ENCODE peak calls at places on chromosomes 5 and 9, in seven cellular contexts. O is glutamatergic neuron; H is body of pancreas; Z is activated effector memory CD4-positive, alpha-beta T cell treated with Interleukin-2 at 50 U/mL for 16 hours; Q is RWPE1; W is fibroblast of mammary gland; V is stimulated activated CD4-positive, alpha-beta T cell treated with anti-CD3 and anti-CD28 coated beads, Interleukin-12 subunit alpha, Interleukin-12 subunit beta, amount 100 ng/mL, for 4 hours. A is an unnamed sample.

GRCh38 chr9:115396071-115396529 is 278.1 kb upstream of the TNC start:
- DNase-seq in O (no peak), H (no peak), Z (no peak), Q (no peak), W (no peak), V (no peak), A (no peak)

GRCh38 chr9:2032234-2032633 is 17.1 kb downstream of the SMARCA2 start:
- DNase-seq in O (no peak), H (no peak), Z (no peak), Q (no peak), W (no peak), V (no peak), A (no peak)

GRCh38 chr5:169290895-169291294 is 10.0 kb downstream of the SLIT3 start:
- DNase-seq in O (no peak), H (no peak), Z (no peak), Q (no peak), W (no peak), V (no peak), A (peak)

GRCh38 chr9:130172858-130173461 is 756 bp downstream of the NCS1 start:
- DNase-seq in O (peak), H (peak), Z (peak), Q (peak), W (no peak), V (peak), A (no peak)

GRCh38 chr9:26133537-26133936 is 455.3 kb upstream of the TUSC1 start:
- DNase-seq in O (no peak), H (no peak), Z (no peak), Q (no peak), W (no peak), V (no peak), A (no peak)

GRCh38 chr5:107263387-107264003 is 407.2 kb downstream of the EFNA5 start:
- DNase-seq in O (no peak), H (no peak), Z (no peak), Q (no peak), W (no peak), V (no peak), A (no peak)

GRCh38 chr5:164255598-164256213 is 750.3 kb downstream of the MAT2B start:
- DNase-seq in O (no peak), H (no peak), Z (no peak), Q (no peak), W (no peak), V (no peak), A (no peak)

GRCh38 chr9:128034821-128035764 is 32.0 kb downstream of the NAIF1 start:
- DNase-seq in O (peak), H (peak), Z (peak), Q (peak), W (peak), V (peak), A (peak)

GRCh38 chr9:134730011-134730760 is 88.6 kb downstream of the COL5A1 start:
- DNase-seq in O (no peak), H (no peak), Z (no peak), Q (no peak), W (peak), V (no peak), A (no peak)

GRCh38 chr9:82991684-82992083 is 71.3 kb downstream of the RASEF start:
- DNase-seq in O (no peak), H (no peak), Z (no peak), Q (no peak), W (peak), V (no peak), A (no peak)

GRCh38 chr9:134375011-134375390 is 48.7 kb downstream of the RXRA start:
- DNase-seq in O (no peak), H (peak), Z (no peak), Q (no peak), W (peak), V (no peak), A (no peak)

GRCh38 chr9:98818764-98819163 is 11.3 kb downstream of the GALNT12 start:
- DNase-seq in O (no peak), H (no peak), Z (no peak), Q (no peak), W (no peak), V (no peak), A (no peak)

GRCh38 chr5:78601622-78602314 is 46.8 kb downstream of the LHFPL2 start:
- DNase-seq in O (no peak), H (no peak), Z (no peak), Q (no peak), W (peak), V (no peak), A (no peak)

GRCh38 chr5:151459680-151460079 is 12.3 kb downstream of the SLC36A1 start:
- DNase-seq in O (no peak), H (no peak), Z (no peak), Q (no peak), W (no peak), V (no peak), A (no peak)